ENCODE peak calls at places on chromosome 1, in ten cellular contexts. One of them, this sample, is unnamed.

GRCh38 chr1:223653015-223653414 is 12.5 kb downstream of the CAPN8 start:
- DNase-seq in Peyer's patch: no peak
- DNase-seq in fibroblast of lung: no peak
- DNase-seq in nephron progenitor cell: no peak
- DNase-seq in BJ: no peak
- DNase-seq in neural crest cell: no peak
- DNase-seq in epithelial cell of esophagus: no peak
- DNase-seq in body of pancreas: no peak
- DNase-seq in choroid plexus epithelial cell: no peak
- DNase-seq in AG04450: no peak
- DNase-seq in this sample: no peak

GRCh38 chr1:150429805-150430204 is 57.4 kb upstream of the TARS2 start:
- DNase-seq in fibroblast of lung: peak
- DNase-seq in BJ: no peak
- DNase-seq in epithelial cell of esophagus: peak
- DNase-seq in neural crest cell: no peak
- DNase-seq in Peyer's patch: no peak
- DNase-seq in choroid plexus epithelial cell: peak
- DNase-seq in nephron progenitor cell: no peak
- DNase-seq in AG04450: no peak
- DNase-seq in body of pancreas: no peak
- DNase-seq in this sample: no peak

GRCh38 chr1:194709439-194709838 is 1523.0 kb upstream of the B3GALT2 start:
- DNase-seq in neural crest cell: no peak
- DNase-seq in choroid plexus epithelial cell: no peak
- DNase-seq in nephron progenitor cell: no peak
- DNase-seq in fibroblast of lung: no peak
- DNase-seq in AG04450: no peak
- DNase-seq in Peyer's patch: no peak
- DNase-seq in epithelial cell of esophagus: no peak
- DNase-seq in body of pancreas: no peak
- DNase-seq in BJ: no peak
- DNase-seq in this sample: no peak

GRCh38 chr1:6460349-6461236 is 5.4 kb downstream of the TNFRSF25 start:
- DNase-seq in choroid plexus epithelial cell: peak
- DNase-seq in Peyer's patch: peak
- DNase-seq in fibroblast of lung: no peak
- DNase-seq in nephron progenitor cell: no peak
- DNase-seq in AG04450: no peak
- DNase-seq in BJ: no peak
- DNase-seq in body of pancreas: no peak
- DNase-seq in neural crest cell: no peak
- DNase-seq in epithelial cell of esophagus: no peak
- DNase-seq in this sample: no peak

GRCh38 chr1:235050911-235051360 is 77.7 kb downstream of the TOMM20 start:
- DNase-seq in neural crest cell: no peak
- DNase-seq in AG04450: no peak
- DNase-seq in epithelial cell of esophagus: peak
- DNase-seq in Peyer's patch: no peak
- DNase-seq in nephron progenitor cell: no peak
- DNase-seq in choroid plexus epithelial cell: peak
- DNase-seq in body of pancreas: peak
- DNase-seq in fibroblast of lung: peak
- DNase-seq in BJ: no peak
- DNase-seq in this sample: peak

GRCh38 chr1:171748651-171749050 is 6.8 kb upstream of the VAMP4 start:
- DNase-seq in BJ: no peak
- DNase-seq in neural crest cell: no peak
- DNase-seq in nephron progenitor cell: no peak
- DNase-seq in AG04450: no peak
- DNase-seq in epithelial cell of esophagus: peak
- DNase-seq in body of pancreas: no peak
- DNase-seq in Peyer's patch: no peak
- DNase-seq in choroid plexus epithelial cell: no peak
- DNase-seq in fibroblast of lung: no peak
- DNase-seq in this sample: no peak

GRCh38 chr1:206679738-206680211 is 4.9 kb upstream of the MAPKAPK2 start:
- DNase-seq in body of pancreas: no peak
- DNase-seq in choroid plexus epithelial cell: no peak
- DNase-seq in AG04450: no peak
- DNase-seq in nephron progenitor cell: no peak
- DNase-seq in fibroblast of lung: no peak
- DNase-seq in epithelial cell of esophagus: no peak
- DNase-seq in BJ: no peak
- DNase-seq in neural crest cell: no peak
- DNase-seq in Peyer's patch: peak
- DNase-seq in this sample: no peak

GRCh38 chr1:246622035-246622652 is 55.9 kb downstream of the CNST start:
- DNase-seq in fibroblast of lung: peak
- DNase-seq in Peyer's patch: no peak
- DNase-seq in choroid plexus epithelial cell: no peak
- DNase-seq in neural crest cell: no peak
- DNase-seq in epithelial cell of esophagus: no peak
- DNase-seq in nephron progenitor cell: no peak
- DNase-seq in AG04450: no peak
- DNase-seq in BJ: no peak
- DNase-seq in body of pancreas: no peak
- DNase-seq in this sample: no peak

GRCh38 chr1:50176563-50176885 is 67.8 kb downstream of the ELAVL4 start:
- DNase-seq in body of pancreas: no peak
- DNase-seq in choroid plexus epithelial cell: no peak
- DNase-seq in AG04450: no peak
- DNase-seq in epithelial cell of esophagus: no peak
- DNase-seq in neural crest cell: no peak
- DNase-seq in Peyer's patch: no peak
- DNase-seq in fibroblast of lung: no peak
- DNase-seq in nephron progenitor cell: no peak
- DNase-seq in BJ: no peak
- DNase-seq in this sample: no peak

DNA sequence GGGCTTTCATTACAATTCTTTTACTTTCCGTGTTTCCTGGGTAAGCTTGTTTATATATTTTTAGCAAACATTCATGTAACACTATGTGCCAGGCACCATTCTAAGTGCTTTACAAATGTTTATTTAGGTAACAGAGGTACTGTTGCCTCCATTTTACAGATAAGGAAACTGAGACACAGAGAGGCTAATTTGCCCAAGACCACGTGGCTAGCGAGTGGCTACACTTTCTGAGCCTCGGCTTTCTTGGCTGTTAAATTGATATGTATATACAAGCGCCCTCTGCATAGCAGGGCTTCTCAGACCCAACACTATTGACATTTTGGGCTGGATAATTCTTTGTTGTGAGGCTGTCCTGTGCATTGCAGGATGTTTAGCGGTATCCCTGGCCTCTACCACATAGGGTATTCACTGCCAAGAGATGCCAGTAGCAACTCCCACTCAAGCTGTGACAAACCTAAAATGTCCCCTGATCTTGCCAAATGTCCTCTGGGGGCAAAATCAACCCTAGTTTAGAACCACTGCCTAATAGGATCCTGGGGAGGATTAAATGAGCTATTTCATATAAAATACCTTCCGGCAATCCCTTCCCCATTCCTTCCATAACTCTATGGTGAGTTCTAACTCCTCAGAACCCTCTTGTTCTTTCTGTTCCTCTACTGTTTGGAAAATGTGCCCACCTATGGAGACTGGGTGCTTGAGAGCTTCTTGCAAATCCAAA is 17.2 kb upstream of the ID3 start:
- DNase-seq in fibroblast of lung: no peak
- DNase-seq in Peyer's patch: no peak
- DNase-seq in neural crest cell: no peak
- DNase-seq in choroid plexus epithelial cell: peak
- DNase-seq in BJ: no peak
- DNase-seq in body of pancreas: no peak
- DNase-seq in nephron progenitor cell: no peak
- DNase-seq in epithelial cell of esophagus: no peak
- DNase-seq in AG04450: no peak
- DNase-seq in this sample: no peak
- TF ChIP-seq CTCF in fibroblast of lung: no peak
- TF ChIP-seq CTCF in Peyer's patch: no peak
- TF ChIP-seq CTCF in neural crest cell: no peak
- TF ChIP-seq CTCF in choroid plexus epithelial cell: no peak
- TF ChIP-seq CTCF in BJ: no peak
- TF ChIP-seq CTCF in body of pancreas: no peak
- TF ChIP-seq CTCF in nephron progenitor cell: no peak
- TF ChIP-seq CTCF in epithelial cell of esophagus: no peak
- TF ChIP-seq CTCF in AG04450: no peak
- TF ChIP-seq CTCF in this sample: no peak

GRCh38 chr1:41795205-41795762 is 123.4 kb downstream of the HIVEP3 start:
- DNase-seq in body of pancreas: no peak
- DNase-seq in AG04450: no peak
- DNase-seq in neural crest cell: no peak
- DNase-seq in Peyer's patch: no peak
- DNase-seq in BJ: no peak
- DNase-seq in nephron progenitor cell: no peak
- DNase-seq in choroid plexus epithelial cell: peak
- DNase-seq in fibroblast of lung: peak
- DNase-seq in epithelial cell of esophagus: peak
- DNase-seq in this sample: no peak
- TF ChIP-seq CTCF in body of pancreas: peak
- TF ChIP-seq CTCF in AG04450: peak
- TF ChIP-seq CTCF in neural crest cell: peak
- TF ChIP-seq CTCF in Peyer's patch: no peak
- TF ChIP-seq CTCF in BJ: peak
- TF ChIP-seq CTCF in nephron progenitor cell: no peak
- TF ChIP-seq CTCF in choroid plexus epithelial cell: peak
- TF ChIP-seq CTCF in fibroblast of lung: peak
- TF ChIP-seq CTCF in epithelial cell of esophagus: peak
- TF ChIP-seq CTCF in this sample: no peak

GRCh38 chr1:2563205-2563604 is 7.0 kb downstream of the TNFRSF14 start:
- DNase-seq in AG04450: no peak
- DNase-seq in choroid plexus epithelial cell: no peak
- DNase-seq in neural crest cell: no peak
- DNase-seq in Peyer's patch: no peak
- DNase-seq in body of pancreas: no peak
- DNase-seq in epithelial cell of esophagus: no peak
- DNase-seq in fibroblast of lung: no peak
- DNase-seq in nephron progenitor cell: no peak
- DNase-seq in BJ: no peak
- DNase-seq in this sample: no peak

GRCh38 chr1:2564006-2564814 is 8.0 kb downstream of the TNFRSF14 start:
- DNase-seq in body of pancreas: no peak
- DNase-seq in Peyer's patch: no peak
- DNase-seq in AG04450: no peak
- DNase-seq in neural crest cell: no peak
- DNase-seq in epithelial cell of esophagus: no peak
- DNase-seq in fibroblast of lung: no peak
- DNase-seq in choroid plexus epithelial cell: no peak
- DNase-seq in nephron progenitor cell: no peak
- DNase-seq in BJ: no peak
- DNase-seq in this sample: no peak

GRCh38 chr1:2560299-2561073 is 4.3 kb downstream of the TNFRSF14 start:
- DNase-seq in fibroblast of lung: no peak
- DNase-seq in nephron progenitor cell: no peak
- DNase-seq in AG04450: no peak
- DNase-seq in neural crest cell: no peak
- DNase-seq in BJ: no peak
- DNase-seq in Peyer's patch: no peak
- DNase-seq in choroid plexus epithelial cell: no peak
- DNase-seq in epithelial cell of esophagus: no peak
- DNase-seq in body of pancreas: no peak
- DNase-seq in this sample: no peak

GRCh38 chr1:2561446-2561845 is 5.3 kb downstream of the TNFRSF14 start:
- DNase-seq in neural crest cell: no peak
- DNase-seq in fibroblast of lung: no peak
- DNase-seq in BJ: no peak
- DNase-seq in nephron progenitor cell: no peak
- DNase-seq in epithelial cell of esophagus: no peak
- DNase-seq in body of pancreas: no peak
- DNase-seq in Peyer's patch: no peak
- DNase-seq in AG04450: no peak
- DNase-seq in choroid plexus epithelial cell: no peak
- DNase-seq in this sample: no peak

DNA sequence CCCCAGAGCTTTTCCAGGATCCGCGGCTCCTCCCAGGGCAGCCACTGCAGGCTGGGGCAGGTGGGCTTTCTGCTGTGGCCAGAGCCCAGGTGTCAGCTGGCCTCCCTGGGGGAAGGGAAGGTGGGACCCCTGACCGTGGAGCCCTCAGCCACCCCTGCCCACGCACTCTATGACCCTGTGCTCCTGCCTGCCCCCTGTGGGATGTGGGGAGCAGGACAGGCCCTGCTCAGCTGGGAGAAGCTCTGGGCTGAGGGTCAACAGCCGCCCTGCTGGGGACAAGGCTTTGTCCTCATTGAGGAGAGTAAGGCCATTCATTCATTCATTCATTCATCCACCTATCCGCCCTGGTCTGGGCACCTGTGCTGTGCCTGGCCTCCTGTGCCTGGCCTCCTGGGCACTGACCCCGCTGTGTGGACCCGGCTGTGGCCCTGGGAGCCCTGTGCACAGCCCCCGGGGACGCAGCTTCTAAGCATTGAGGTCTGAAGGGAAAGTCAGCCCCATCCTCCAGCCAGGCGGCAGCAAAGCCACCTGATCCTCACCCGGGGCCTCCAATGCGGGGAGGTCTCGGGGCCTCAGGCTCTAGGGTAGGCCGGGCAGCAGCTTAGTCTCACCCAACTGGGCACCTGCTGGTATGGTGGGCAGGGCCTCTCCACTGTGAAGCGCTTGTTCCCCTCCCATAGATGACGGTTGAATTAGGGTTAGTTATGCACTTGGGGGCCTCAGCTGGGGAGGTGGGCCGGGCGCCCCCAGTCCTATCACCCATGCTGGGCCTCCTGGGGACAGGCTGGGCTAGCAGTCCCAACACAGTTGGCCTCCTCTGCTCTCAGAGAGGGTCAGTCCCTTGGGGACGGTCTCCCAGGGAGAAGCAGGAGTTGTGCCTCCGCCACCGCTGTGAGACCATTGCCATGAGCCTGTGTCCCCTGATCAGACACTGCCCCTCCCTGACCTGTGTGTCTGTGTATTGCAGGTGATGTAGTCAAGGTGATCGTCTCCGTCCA is 6.0 kb downstream of the TNFRSF14 start:
- DNase-seq in fibroblast of lung: no peak
- DNase-seq in neural crest cell: no peak
- DNase-seq in Peyer's patch: no peak
- DNase-seq in body of pancreas: no peak
- DNase-seq in AG04450: no peak
- DNase-seq in BJ: no peak
- DNase-seq in epithelial cell of esophagus: no peak
- DNase-seq in nephron progenitor cell: no peak
- DNase-seq in choroid plexus epithelial cell: no peak
- DNase-seq in this sample: no peak
- TF ChIP-seq CTCF in fibroblast of lung: peak
- TF ChIP-seq CTCF in neural crest cell: peak
- TF ChIP-seq CTCF in Peyer's patch: peak
- TF ChIP-seq CTCF in body of pancreas: peak
- TF ChIP-seq CTCF in AG04450: no peak
- TF ChIP-seq CTCF in BJ: peak
- TF ChIP-seq CTCF in epithelial cell of esophagus: peak
- TF ChIP-seq CTCF in nephron progenitor cell: peak
- TF ChIP-seq CTCF in choroid plexus epithelial cell: peak
- TF ChIP-seq CTCF in this sample: peak

GRCh38 chr1:236287356-236287755 is 5.6 kb upstream of the ERO1B start:
- DNase-seq in Peyer's patch: no peak
- DNase-seq in choroid plexus epithelial cell: no peak
- DNase-seq in BJ: no peak
- DNase-seq in fibroblast of lung: no peak
- DNase-seq in epithelial cell of esophagus: no peak
- DNase-seq in neural crest cell: no peak
- DNase-seq in nephron progenitor cell: no peak
- DNase-seq in body of pancreas: no peak
- DNase-seq in AG04450: no peak
- DNase-seq in this sample: no peak
- TF ChIP-seq CTCF in Peyer's patch: no peak
- TF ChIP-seq CTCF in choroid plexus epithelial cell: no peak
- TF ChIP-seq CTCF in BJ: no peak
- TF ChIP-seq CTCF in fibroblast of lung: no peak
- TF ChIP-seq CTCF in epithelial cell of esophagus: no peak
- TF ChIP-seq CTCF in neural crest cell: no peak
- TF ChIP-seq CTCF in nephron progenitor cell: no peak
- TF ChIP-seq CTCF in body of pancreas: no peak
- TF ChIP-seq CTCF in AG04450: no peak
- TF ChIP-seq CTCF in this sample: no peak

GRCh38 chr1:197841158-197841557 is 61.3 kb upstream of the C1orf53 start:
- DNase-seq in AG04450: no peak
- DNase-seq in BJ: no peak
- DNase-seq in nephron progenitor cell: no peak
- DNase-seq in body of pancreas: no peak
- DNase-seq in fibroblast of lung: no peak
- DNase-seq in epithelial cell of esophagus: no peak
- DNase-seq in choroid plexus epithelial cell: no peak
- DNase-seq in neural crest cell: no peak
- DNase-seq in Peyer's patch: no peak
- DNase-seq in this sample: no peak
- TF ChIP-seq CTCF in AG04450: no peak
- TF ChIP-seq CTCF in BJ: no peak
- TF ChIP-seq CTCF in nephron progenitor cell: no peak
- TF ChIP-seq CTCF in body of pancreas: no peak
- TF ChIP-seq CTCF in fibroblast of lung: no peak
- TF ChIP-seq CTCF in epithelial cell of esophagus: no peak
- TF ChIP-seq CTCF in choroid plexus epithelial cell: no peak
- TF ChIP-seq CTCF in neural crest cell: no peak
- TF ChIP-seq CTCF in Peyer's patch: no peak
- TF ChIP-seq CTCF in this sample: no peak